ENCODE peak calls at places on chromosomes 3 and 15, in six cellular contexts. One of them, this sample, is unnamed. For H3K36me3, the result is how much of the 10 kb centered on the place peaks cover.

GRCh38 chr3:14803101-14803980 is 15.4 kb upstream of the FGD5 start:
- DNase-seq in MM.1S: no peak
- DNase-seq in GM23248: peak
- DNase-seq in tibial artery: no peak
- DNase-seq in heart left ventricle: no peak
- DNase-seq in colonic mucosa: peak
- DNase-seq in this sample: no peak

GRCh38 chr3:28575100-28575747 is 226.6 kb upstream of the AZI2 start:
- DNase-seq in heart left ventricle: peak
- DNase-seq in GM23248: peak
- DNase-seq in tibial artery: peak
- DNase-seq in MM.1S: no peak
- DNase-seq in colonic mucosa: no peak
- DNase-seq in this sample: no peak

GRCh38 chr15:73368301-73369072 is at the start of gene HCN4:
- DNase-seq in heart left ventricle: peak
- DNase-seq in GM23248: peak
- DNase-seq in colonic mucosa: no peak
- DNase-seq in tibial artery: no peak
- DNase-seq in MM.1S: no peak
- DNase-seq in this sample: no peak

GRCh38 chr15:40381818-40382529 is 547 bp upstream of the KNSTRN start:
- DNase-seq in MM.1S: no peak
- DNase-seq in heart left ventricle: no peak
- DNase-seq in colonic mucosa: no peak
- DNase-seq in GM23248: no peak
- DNase-seq in tibial artery: no peak
- DNase-seq in this sample: no peak

GRCh38 chr15:88604972-88605506 is 16.1 kb upstream of the AEN start:
- DNase-seq in tibial artery: no peak
- DNase-seq in MM.1S: no peak
- DNase-seq in heart left ventricle: no peak
- DNase-seq in colonic mucosa: no peak
- DNase-seq in GM23248: no peak
- DNase-seq in this sample: no peak

GRCh38 chr3:150059729-150060128 is 89.0 kb upstream of the PFN2 start:
- DNase-seq in tibial artery: no peak
- DNase-seq in MM.1S: no peak
- DNase-seq in colonic mucosa: no peak
- DNase-seq in GM23248: no peak
- DNase-seq in heart left ventricle: no peak
- DNase-seq in this sample: no peak

GRCh38 chr3:186298876-186299275 is 63.2 kb downstream of the DGKG start:
- DNase-seq in GM23248: peak
- DNase-seq in tibial artery: no peak
- DNase-seq in colonic mucosa: no peak
- DNase-seq in MM.1S: no peak
- DNase-seq in heart left ventricle: no peak
- DNase-seq in this sample: no peak

GRCh38 chr3:74883690-74884089 is 269.2 kb upstream of the CNTN3 start:
- DNase-seq in GM23248: peak
- DNase-seq in tibial artery: no peak
- DNase-seq in heart left ventricle: no peak
- DNase-seq in colonic mucosa: no peak
- DNase-seq in MM.1S: peak
- DNase-seq in this sample: no peak

DNA sequence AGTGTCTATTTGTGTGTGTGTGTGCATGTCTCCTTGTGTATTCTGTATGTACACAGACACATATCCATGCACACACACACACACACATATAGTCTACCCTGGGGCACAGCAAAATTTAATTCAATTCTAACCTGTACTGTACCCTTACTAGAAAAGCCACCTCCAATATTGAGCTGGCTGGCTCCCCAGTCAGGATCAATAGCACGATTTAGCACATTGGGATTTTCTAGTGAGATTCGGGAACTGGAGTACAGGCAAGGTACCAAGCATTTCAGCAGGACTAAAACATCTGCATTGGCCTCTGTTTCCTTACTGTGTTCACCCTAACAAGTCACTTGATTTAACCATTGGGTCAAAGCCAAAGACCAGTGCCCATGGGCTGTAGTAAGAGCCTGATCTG is 13.2 kb downstream of the FSTL1 start:
- DNase-seq in colonic mucosa: no peak
- DNase-seq in tibial artery: no peak
- DNase-seq in GM23248: no peak
- DNase-seq in MM.1S: no peak
- DNase-seq in heart left ventricle: no peak
- DNase-seq in this sample: no peak
- H3K36me3 ChIP-seq in colonic mucosa: under half
- H3K36me3 ChIP-seq in tibial artery: under half
- H3K36me3 ChIP-seq in GM23248: half or more
- H3K36me3 ChIP-seq in MM.1S: under half
- H3K36me3 ChIP-seq in heart left ventricle: under half
- H3K36me3 ChIP-seq in this sample: under half

GRCh38 chr3:124699686-124700396 is 30.4 kb upstream of the UMPS start:
- DNase-seq in colonic mucosa: no peak
- DNase-seq in GM23248: no peak
- DNase-seq in MM.1S: no peak
- DNase-seq in heart left ventricle: no peak
- DNase-seq in tibial artery: no peak
- DNase-seq in this sample: no peak

GRCh38 chr3:124701687-124702086 is 28.6 kb upstream of the UMPS start:
- DNase-seq in MM.1S: no peak
- DNase-seq in GM23248: peak
- DNase-seq in colonic mucosa: no peak
- DNase-seq in heart left ventricle: no peak
- DNase-seq in tibial artery: no peak
- DNase-seq in this sample: no peak

GRCh38 chr3:124700880-124701684 is 29.2 kb upstream of the UMPS start:
- DNase-seq in MM.1S: no peak
- DNase-seq in tibial artery: no peak
- DNase-seq in GM23248: peak
- DNase-seq in heart left ventricle: no peak
- DNase-seq in colonic mucosa: no peak
- DNase-seq in this sample: no peak

GRCh38 chr3:124698030-124698770 is 32.1 kb upstream of the UMPS start:
- DNase-seq in tibial artery: no peak
- DNase-seq in GM23248: no peak
- DNase-seq in colonic mucosa: no peak
- DNase-seq in MM.1S: no peak
- DNase-seq in heart left ventricle: no peak
- DNase-seq in this sample: no peak

GRCh38 chr3:124699033-124699432 is 31.2 kb upstream of the UMPS start:
- DNase-seq in MM.1S: no peak
- DNase-seq in tibial artery: no peak
- DNase-seq in colonic mucosa: no peak
- DNase-seq in heart left ventricle: no peak
- DNase-seq in GM23248: no peak
- DNase-seq in this sample: no peak
- H3K27ac ChIP-seq in MM.1S: no peak
- H3K27ac ChIP-seq in tibial artery: no peak
- H3K27ac ChIP-seq in colonic mucosa: no peak
- H3K27ac ChIP-seq in heart left ventricle: no peak
- H3K27ac ChIP-seq in GM23248: no peak
- H3K27ac ChIP-seq in this sample: no peak

GRCh38 chr15:64865126-64865997 is 23.6 kb downstream of the PLEKHO2 start:
- DNase-seq in tibial artery: no peak
- DNase-seq in colonic mucosa: no peak
- DNase-seq in MM.1S: no peak
- DNase-seq in heart left ventricle: no peak
- DNase-seq in GM23248: no peak
- DNase-seq in this sample: no peak
- H3K36me3 ChIP-seq in tibial artery: half or more
- H3K36me3 ChIP-seq in colonic mucosa: under half
- H3K36me3 ChIP-seq in MM.1S: under half
- H3K36me3 ChIP-seq in heart left ventricle: half or more
- H3K36me3 ChIP-seq in GM23248: under half
- H3K36me3 ChIP-seq in this sample: half or more

GRCh38 chr3:73623996-73624362 is 762 bp downstream of the PDZRN3 start:
- DNase-seq in colonic mucosa: peak
- DNase-seq in GM23248: peak
- DNase-seq in heart left ventricle: peak
- DNase-seq in tibial artery: peak
- DNase-seq in MM.1S: no peak
- DNase-seq in this sample: no peak

GRCh38 chr3:73623316-73623715 is 1.4 kb downstream of the PDZRN3 start:
- DNase-seq in colonic mucosa: no peak
- DNase-seq in tibial artery: no peak
- DNase-seq in MM.1S: no peak
- DNase-seq in heart left ventricle: peak
- DNase-seq in GM23248: peak
- DNase-seq in this sample: no peak

GRCh38 chr3:73622135-73622534 is 2.6 kb downstream of the PDZRN3 start:
- DNase-seq in colonic mucosa: peak
- DNase-seq in MM.1S: no peak
- DNase-seq in heart left ventricle: peak
- DNase-seq in GM23248: peak
- DNase-seq in tibial artery: peak
- DNase-seq in this sample: peak

GRCh38 chr3:73624363-73625123 is at the start of gene PDZRN3:
- DNase-seq in colonic mucosa: peak
- DNase-seq in tibial artery: peak
- DNase-seq in MM.1S: no peak
- DNase-seq in heart left ventricle: peak
- DNase-seq in GM23248: peak
- DNase-seq in this sample: no peak

DNA sequence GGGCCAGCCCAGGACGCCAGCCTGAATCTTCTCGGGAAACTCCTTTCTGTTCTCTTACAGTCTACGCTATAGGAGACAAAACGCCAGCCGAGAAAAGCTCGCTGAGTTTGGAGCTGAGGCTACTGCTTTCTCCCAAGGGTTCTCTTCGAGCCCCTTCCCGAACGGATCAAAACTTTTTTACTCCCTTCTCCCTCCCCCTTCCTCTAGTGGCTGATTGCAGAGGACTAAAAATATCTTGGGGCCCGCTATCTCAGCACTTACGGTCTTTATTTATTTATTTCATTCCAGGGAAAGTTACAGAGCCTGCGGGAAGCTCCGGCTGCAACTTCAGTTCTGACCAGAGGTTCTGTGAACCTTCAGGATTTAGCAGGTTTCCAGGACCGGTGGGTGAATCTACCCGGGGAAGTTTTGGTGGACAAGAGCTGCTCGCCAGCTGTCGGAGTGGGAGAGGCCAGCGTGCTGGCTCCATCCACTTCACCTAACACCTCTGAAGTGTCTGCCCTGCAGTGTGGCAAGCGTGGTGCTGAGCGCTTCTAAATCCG is 454 bp upstream of the PDZRN3 start:
- DNase-seq in heart left ventricle: peak
- DNase-seq in colonic mucosa: peak
- DNase-seq in tibial artery: no peak
- DNase-seq in MM.1S: no peak
- DNase-seq in GM23248: peak
- DNase-seq in this sample: no peak
- H3K27ac ChIP-seq in heart left ventricle: peak
- H3K27ac ChIP-seq in colonic mucosa: peak
- H3K27ac ChIP-seq in tibial artery: peak
- H3K27ac ChIP-seq in MM.1S: no peak
- H3K27ac ChIP-seq in GM23248: peak
- H3K27ac ChIP-seq in this sample: peak

GRCh38 chr3:10300087-10300486 is 7.3 kb upstream of the GHRL start:
- DNase-seq in heart left ventricle: no peak
- DNase-seq in GM23248: no peak
- DNase-seq in tibial artery: no peak
- DNase-seq in colonic mucosa: no peak
- DNase-seq in MM.1S: no peak
- DNase-seq in this sample: no peak
- H3K36me3 ChIP-seq in heart left ventricle: half or more
- H3K36me3 ChIP-seq in GM23248: under half
- H3K36me3 ChIP-seq in tibial artery: half or more
- H3K36me3 ChIP-seq in colonic mucosa: under half
- H3K36me3 ChIP-seq in MM.1S: under half
- H3K36me3 ChIP-seq in this sample: half or more

DNA sequence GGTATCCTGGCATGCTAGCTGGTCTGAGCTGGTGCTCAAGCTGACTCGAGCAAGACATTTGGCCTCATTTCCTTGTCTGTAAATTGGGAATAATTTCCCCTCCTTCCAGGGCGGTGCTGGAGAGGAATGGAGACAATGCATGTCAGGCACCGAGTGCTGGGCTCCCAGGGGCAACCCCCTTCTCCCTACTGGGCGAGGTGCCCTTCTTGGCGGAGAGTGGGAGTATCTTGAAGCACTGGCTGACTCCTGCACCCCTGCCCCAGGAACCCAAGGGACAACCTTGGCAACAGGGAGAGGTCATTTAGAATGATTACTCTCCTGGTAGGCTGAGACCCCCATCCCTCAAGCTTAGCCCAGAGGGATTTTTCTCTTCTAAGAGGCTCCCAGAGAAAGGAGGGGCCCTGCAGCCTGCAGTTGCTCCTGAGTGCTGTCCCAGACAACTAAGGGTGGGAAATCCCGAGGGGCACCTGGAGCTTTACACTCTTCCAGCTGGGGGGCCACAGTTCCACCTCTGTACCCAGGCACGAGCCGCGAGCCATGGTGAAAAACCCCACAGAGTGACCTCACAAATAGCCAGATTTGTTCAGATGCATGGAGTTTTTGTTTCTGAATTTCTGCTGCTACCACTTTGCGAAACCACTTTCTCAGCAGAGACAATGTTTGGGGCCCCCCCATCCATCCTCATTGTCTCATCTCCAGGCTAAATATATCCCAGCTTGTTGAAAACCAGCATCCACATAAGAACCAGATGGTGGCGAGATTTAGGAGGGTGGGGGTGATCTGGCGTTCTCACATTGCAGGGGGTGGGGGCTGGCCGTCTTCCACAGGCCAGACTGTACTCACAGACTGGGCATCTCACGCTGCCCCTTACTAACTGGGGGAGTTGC is 44.8 kb downstream of the ABTB1 start:
- DNase-seq in MM.1S: no peak
- DNase-seq in colonic mucosa: no peak
- DNase-seq in GM23248: peak
- DNase-seq in heart left ventricle: no peak
- DNase-seq in tibial artery: no peak
- DNase-seq in this sample: no peak
- H3K27ac ChIP-seq in MM.1S: no peak
- H3K27ac ChIP-seq in colonic mucosa: no peak
- H3K27ac ChIP-seq in GM23248: no peak
- H3K27ac ChIP-seq in heart left ventricle: no peak
- H3K27ac ChIP-seq in tibial artery: no peak
- H3K27ac ChIP-seq in this sample: no peak

GRCh38 chr3:52473031-52473430 is 17.6 kb downstream of the NISCH start:
- DNase-seq in tibial artery: no peak
- DNase-seq in heart left ventricle: no peak
- DNase-seq in colonic mucosa: no peak
- DNase-seq in GM23248: no peak
- DNase-seq in MM.1S: no peak
- DNase-seq in this sample: no peak
- H3K36me3 ChIP-seq in tibial artery: half or more
- H3K36me3 ChIP-seq in heart left ventricle: half or more
- H3K36me3 ChIP-seq in colonic mucosa: under half
- H3K36me3 ChIP-seq in GM23248: half or more
- H3K36me3 ChIP-seq in MM.1S: under half
- H3K36me3 ChIP-seq in this sample: half or more

This sample was measured in ascending aorta.